ENCODE peak calls at places on chromosomes 3 and 15, in seven cellular contexts. P is A549; H is stimulated activated CD4-positive, alpha-beta T cell treated with anti-CD3 and anti-CD28 coated beads, Interleukin-2, amount 100 ng/mL, for 48 hours; Q is GM10248; C is HEK293T; K is COR-L47; M is NCI-H1436 treated with DMSO at 0.1 percent for 48 hours. O is an unnamed sample.

GRCh38 chr3:72082776-72083477 is 298.0 kb upstream of the PROK2 start:
- DNase-seq in K (no peak), P (no peak), M (no peak), C (no peak), H (no peak), Q (no peak), O (no peak)

GRCh38 chr3:10340476-10340875 is 19.6 kb upstream of the SEC13 start:
- DNase-seq in C (no peak), P (no peak), Q (no peak), K (no peak), H (no peak), M (no peak), O (no peak)

GRCh38 chr15:70494861-70495571 is 268.3 kb downstream of the UACA start:
- DNase-seq in K (peak), H (peak), P (peak), M (no peak), Q (no peak), C (no peak), O (peak)

GRCh38 chr15:59437777-59438574 is at the start of gene FAM81A:
- DNase-seq in Q (peak), K (peak), M (no peak), H (peak), P (peak), C (peak), O (peak)

GRCh38 chr3:32428092-32429068 is 36.7 kb downstream of the CMTM7 start:
- DNase-seq in H (no peak), M (no peak), K (no peak), C (no peak), Q (peak), P (no peak), O (no peak)

GRCh38 chr15:29099131-29099880 is 170.3 kb downstream of the NSMCE3 start:
- DNase-seq in Q (no peak), H (no peak), M (no peak), C (no peak), K (no peak), P (no peak), O (no peak)

GRCh38 chr3:158701666-158702065 is 29.2 kb upstream of the LXN start:
- DNase-seq in M (no peak), Q (no peak), H (no peak), C (no peak), K (no peak), P (no peak), O (peak)

GRCh38 chr15:74791007-74791406 is 9.1 kb downstream of the CSK start:
- DNase-seq in C (no peak), K (no peak), Q (no peak), H (no peak), M (no peak), P (no peak), O (no peak)

GRCh38 chr3:127213381-127213918 is 20.5 kb downstream of the PRR23E start:
- DNase-seq in H (no peak), M (no peak), Q (no peak), P (no peak), K (no peak), C (no peak), O (no peak)

GRCh38 chr3:124143047-124143446 is 151.1 kb upstream of the ROPN1 start:
- DNase-seq in H (no peak), M (no peak), C (no peak), Q (no peak), P (no peak), K (no peak), O (no peak)

GRCh38 chr3:184737641-184738518 is 26.0 kb upstream of the MAGEF1 start:
- DNase-seq in Q (no peak), H (no peak), K (no peak), C (no peak), M (no peak), P (no peak), O (peak)

GRCh38 chr3:112007641-112008040 is 8.9 kb downstream of the TAGLN3 start:
- DNase-seq in H (no peak), Q (no peak), M (no peak), K (no peak), C (no peak), P (no peak), O (peak)

GRCh38 chr3:121175083-121175482 is 267.1 kb downstream of the STXBP5L start:
- DNase-seq in K (no peak), P (no peak), Q (no peak), M (no peak), H (no peak), C (no peak), O (no peak)

GRCh38 chr3:177108648-177109047 is 88.6 kb downstream of the TBL1XR1 start:
- DNase-seq in P (no peak), Q (no peak), M (no peak), K (no peak), H (no peak), C (no peak), O (no peak)

O was measured in M059J.